ENCODE peak calls at places on chromosomes 2 and 18, in four cellular contexts. V is heart left ventricle; Z is ovary; G is CD4-positive, alpha-beta memory T cell. O is an unnamed sample. For H3K27me3, H3K36me3 and H3K9me3, the result is how much of the 10 kb centered on the place peaks cover.

GRCh38 chr2:69026026-69026425 is 13.0 kb downstream of the ANTXR1 start:
- DNase-seq in V (peak), Z (no peak), G (no peak), O (no peak)

GRCh38 chr2:181991171-181991885 is 5.7 kb downstream of the PPP1R1C start:
- DNase-seq in V (no peak), Z (no peak), G (no peak), O (no peak)

GRCh38 chr2:20173496-20174402 is 51.2 kb downstream of the SDC1 start:
- DNase-seq in V (no peak), Z (no peak), G (no peak), O (no peak)

GRCh38 chr2:28904295-28904694 is 9.8 kb downstream of the WDR43 start:
- DNase-seq in V (no peak), Z (no peak), G (no peak), O (no peak)

GRCh38 chr2:136482966-136483365 is 282.4 kb upstream of the THSD7B start:
- DNase-seq in V (no peak), Z (no peak), G (no peak), O (no peak)

GRCh38 chr2:215447673-215448081 is 11.8 kb upstream of the FN1 start:
- DNase-seq in V (no peak), Z (no peak), G (no peak), O (no peak)

GRCh38 chr2:68367918-68368656 is 3.0 kb downstream of the PLEK start:
- DNase-seq in V (no peak), Z (no peak), G (no peak), O (no peak)

GRCh38 chr2:174003635-174004310 is 38.6 kb upstream of the SP3 start:
- DNase-seq in V (peak), Z (no peak), G (no peak), O (no peak)

GRCh38 chr2:99198103-99198841 is 17.3 kb downstream of the MRPL30 start:
- DNase-seq in V (no peak), Z (no peak), G (no peak), O (no peak)

GRCh38 chr2:65813772-65814171 is 381.4 kb upstream of the SPRED2 start:
- DNase-seq in V (no peak), Z (no peak), G (no peak), O (no peak)

GRCh38 chr2:179948058-179948457 is 59.0 kb downstream of the CWC22 start:
- DNase-seq in V (no peak), Z (no peak), G (no peak), O (no peak)

GRCh38 chr2:120470717-120471060 is 124.8 kb downstream of the INHBB start:
- DNase-seq in V (no peak), Z (no peak), G (no peak), O (no peak)

GRCh38 chr18:69916412-69916811 is 31.3 kb downstream of the CD226 start:
- DNase-seq in V (no peak), Z (no peak), G (no peak), O (no peak)

GRCh38 chr2:69781321-69782248 is 39.7 kb downstream of the ANXA4 start:
- DNase-seq in V (no peak), Z (no peak), G (no peak), O (peak)

GRCh38 chr2:69791045-69791444 is 38.4 kb upstream of the GMCL1 start:
- DNase-seq in V (peak), Z (no peak), G (no peak), O (no peak)

GRCh38 chr2:105487142-105488069 is 88.6 kb upstream of the FHL2 start:
- DNase-seq in V (peak), Z (peak), G (no peak), O (peak)

GRCh38 chr2:78861546-78861945 is 164.0 kb upstream of the REG3G start:
- DNase-seq in V (no peak), Z (no peak), G (no peak), O (no peak)

DNA sequence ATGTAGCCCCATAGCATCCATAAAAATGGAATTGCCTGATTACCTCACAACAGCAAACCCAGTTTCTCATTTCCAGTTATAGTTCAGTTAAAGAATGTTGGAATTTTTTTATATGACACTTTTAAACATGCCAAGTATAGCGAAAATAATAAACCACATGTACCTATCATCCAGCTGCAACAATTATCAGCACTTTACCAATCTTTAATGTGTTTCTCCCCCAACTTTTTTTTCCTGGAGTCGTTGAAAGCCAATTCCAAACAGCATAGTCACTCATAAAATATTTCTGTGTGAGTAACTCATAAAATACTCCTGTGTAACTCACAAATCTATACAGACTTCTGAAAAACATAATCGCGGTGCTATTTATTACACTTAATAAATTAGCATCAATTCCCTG is 38.1 kb downstream of the SMAD4 start:
- DNase-seq in V (no peak), Z (no peak), G (no peak), O (no peak)
- H3K27me3 ChIP-seq in V (under half), Z (under half), G (under half), O (under half)

GRCh38 chr18:36808681-36809080 is 20.1 kb downstream of the TPGS2 start:
- DNase-seq in V (no peak), Z (no peak), G (no peak), O (no peak)

GRCh38 chr18:36809590-36810381 is 19.0 kb downstream of the TPGS2 start:
- DNase-seq in V (peak), Z (peak), G (peak), O (no peak)

DNA sequence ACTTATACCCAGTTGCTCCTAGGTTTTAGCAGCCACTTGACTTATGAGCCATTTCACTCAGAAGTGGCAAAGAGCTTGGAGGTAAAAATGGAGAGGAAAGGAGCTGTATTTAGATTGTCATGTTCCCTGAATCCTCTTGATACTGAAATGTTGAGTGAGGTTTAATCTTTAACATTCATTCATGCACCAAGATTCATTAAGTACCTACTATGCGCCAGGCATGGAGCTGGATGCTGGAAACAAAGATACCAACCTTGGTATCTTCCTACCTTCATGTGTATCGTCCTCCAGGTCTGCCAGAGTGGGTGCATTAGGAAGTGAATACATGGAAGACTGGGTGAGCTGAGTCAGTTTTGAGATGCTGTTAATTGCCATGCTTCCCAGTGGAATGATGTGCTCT is 23.7 kb downstream of the TPGS2 start:
- DNase-seq in V (no peak), Z (no peak), G (no peak), O (no peak)
- H3K36me3 ChIP-seq in V (half or more), Z (under half), G (under half), O (half or more)

GRCh38 chr18:80023173-80023572 is 11.1 kb upstream of the RBFA start:
- DNase-seq in V (no peak), Z (no peak), G (no peak), O (no peak)
- H3K9me3 ChIP-seq in V (half or more), Z (under half), G (half or more), O (under half)

DNA sequence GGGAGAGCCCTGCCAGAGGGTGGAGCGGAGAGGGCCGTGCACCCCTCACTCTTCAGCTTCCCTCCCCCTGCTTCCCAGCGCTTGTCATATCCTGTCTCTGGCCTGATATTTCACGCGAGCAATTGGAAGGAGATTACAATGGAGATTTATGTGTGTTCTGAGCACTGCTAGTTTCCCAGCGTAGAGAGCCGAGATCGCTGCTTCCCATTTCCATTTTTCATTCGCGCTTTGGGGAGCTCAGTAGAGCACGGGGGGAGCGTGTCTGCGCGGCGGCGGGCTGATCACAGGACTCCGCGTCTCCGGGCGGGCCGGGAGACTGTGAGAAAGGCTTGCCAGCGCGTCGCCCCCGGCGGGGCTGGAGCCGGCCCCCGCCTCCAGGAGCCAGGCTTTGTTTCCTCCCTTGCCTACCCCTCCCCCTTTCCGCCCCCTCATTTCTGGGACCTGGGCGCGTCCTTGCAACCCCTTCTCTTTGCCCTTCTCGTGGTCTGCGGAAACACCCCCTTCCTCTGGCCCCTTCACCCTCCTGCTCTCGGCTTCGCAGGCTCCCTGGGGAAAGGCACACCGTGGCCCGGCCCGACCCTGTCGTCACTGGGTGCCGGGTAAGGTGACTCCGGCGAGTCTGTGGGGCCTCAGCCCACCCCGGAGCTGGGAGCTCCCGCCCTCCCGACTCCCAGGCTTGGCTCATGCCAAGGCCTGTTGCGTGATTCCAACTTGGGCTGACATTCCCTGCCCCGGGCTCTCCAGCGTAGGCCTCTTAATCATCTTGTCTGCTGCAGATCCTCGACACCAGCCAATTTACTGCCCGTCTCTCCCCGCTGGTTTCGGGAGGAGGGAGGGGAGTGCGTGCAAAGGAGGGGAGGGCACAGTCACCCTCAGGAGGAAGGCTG is 5.8 kb downstream of the DLX2 start:
- DNase-seq in V (no peak), Z (no peak), G (no peak), O (no peak)
- H3K27me3 ChIP-seq in V (half or more), Z (under half), G (half or more), O (half or more)

GRCh38 chr2:112660138-112660537 is 14.4 kb downstream of the SLC20A1 start:
- DNase-seq in V (no peak), Z (no peak), G (no peak), O (no peak)
- H3K36me3 ChIP-seq in V (half or more), Z (under half), G (half or more), O (half or more)

O was measured in right atrium auricular region.